ENCODE peak calls at places on chromosomes 13 and 19, in four cellular contexts. One of them, this sample, is unnamed. For H3K9me3 and H3K79me2, the result is how much of the 10 kb centered on the place peaks cover.

GRCh38 chr19:54882758-54883157 is 8.7 kb downstream of the FCAR start:
- DNase-seq in MM.1S: peak
- DNase-seq in HCT116: no peak
- DNase-seq in mammary epithelial cell: no peak
- DNase-seq in this sample: no peak

GRCh38 chr19:46076031-46076880 is 35.5 kb upstream of the IGFL4 start:
- DNase-seq in HCT116: no peak
- DNase-seq in mammary epithelial cell: no peak
- DNase-seq in MM.1S: no peak
- DNase-seq in this sample: no peak

GRCh38 chr19:49869009-49869483 is 1.7 kb upstream of the PNKP start:
- DNase-seq in mammary epithelial cell: no peak
- DNase-seq in MM.1S: no peak
- DNase-seq in HCT116: no peak
- DNase-seq in this sample: no peak

GRCh38 chr13:39876258-39876657 is 220.8 kb downstream of the COG6 start:
- DNase-seq in MM.1S: no peak
- DNase-seq in mammary epithelial cell: peak
- DNase-seq in HCT116: no peak
- DNase-seq in this sample: no peak

GRCh38 chr13:90919153-90919552 is 428.3 kb upstream of the MIR17HG start:
- DNase-seq in mammary epithelial cell: no peak
- DNase-seq in MM.1S: no peak
- DNase-seq in HCT116: no peak
- DNase-seq in this sample: no peak

GRCh38 chr13:74132768-74133656 is 1.2 kb downstream of the KLF12 start:
- DNase-seq in mammary epithelial cell: peak
- DNase-seq in MM.1S: no peak
- DNase-seq in HCT116: no peak
- DNase-seq in this sample: no peak

GRCh38 chr19:49801966-49802661 is 11.0 kb downstream of the FUZ start:
- DNase-seq in HCT116: no peak
- DNase-seq in MM.1S: no peak
- DNase-seq in mammary epithelial cell: no peak
- DNase-seq in this sample: peak

GRCh38 chr13:40490086-40490723 is 176.2 kb downstream of the FOXO1 start:
- DNase-seq in mammary epithelial cell: no peak
- DNase-seq in MM.1S: no peak
- DNase-seq in HCT116: no peak
- DNase-seq in this sample: no peak

GRCh38 chr19:16370671-16371391 is 46.2 kb downstream of the KLF2 start:
- DNase-seq in MM.1S: no peak
- DNase-seq in mammary epithelial cell: no peak
- DNase-seq in HCT116: no peak
- DNase-seq in this sample: no peak

GRCh38 chr19:48569814-48570213 is 17.8 kb downstream of the SULT2B1 start:
- DNase-seq in MM.1S: no peak
- DNase-seq in HCT116: no peak
- DNase-seq in mammary epithelial cell: no peak
- DNase-seq in this sample: no peak

GRCh38 chr13:26280295-26280694 is 26.4 kb downstream of the CDK8 start:
- DNase-seq in mammary epithelial cell: peak
- DNase-seq in MM.1S: no peak
- DNase-seq in HCT116: no peak
- DNase-seq in this sample: no peak

GRCh38 chr19:2727640-2727944 is 6.4 kb upstream of the DIRAS1 start:
- DNase-seq in mammary epithelial cell: peak
- DNase-seq in MM.1S: no peak
- DNase-seq in HCT116: no peak
- DNase-seq in this sample: no peak

GRCh38 chr13:106555631-106556328 is 12.2 kb downstream of the ARGLU1 start:
- DNase-seq in HCT116: no peak
- DNase-seq in mammary epithelial cell: no peak
- DNase-seq in MM.1S: no peak
- DNase-seq in this sample: no peak

GRCh38 chr19:2569596-2570465 is 93.9 kb downstream of the GADD45B start:
- DNase-seq in mammary epithelial cell: no peak
- DNase-seq in MM.1S: no peak
- DNase-seq in HCT116: no peak
- DNase-seq in this sample: no peak

GRCh38 chr19:6221878-6222746 is 57.7 kb downstream of the MLLT1 start:
- DNase-seq in mammary epithelial cell: no peak
- DNase-seq in HCT116: no peak
- DNase-seq in MM.1S: no peak
- DNase-seq in this sample: no peak

GRCh38 chr13:99421271-99421670 is 80.0 kb upstream of the TM9SF2 start:
- DNase-seq in MM.1S: no peak
- DNase-seq in mammary epithelial cell: no peak
- DNase-seq in HCT116: no peak
- DNase-seq in this sample: no peak

GRCh38 chr13:33634526-33635111 is 183.3 kb upstream of the RFC3 start:
- DNase-seq in MM.1S: no peak
- DNase-seq in HCT116: no peak
- DNase-seq in mammary epithelial cell: peak
- DNase-seq in this sample: no peak
- H3K9ac ChIP-seq in MM.1S: no peak
- H3K9ac ChIP-seq in HCT116: no peak
- H3K9ac ChIP-seq in mammary epithelial cell: peak
- H3K9ac ChIP-seq in this sample: no peak

DNA sequence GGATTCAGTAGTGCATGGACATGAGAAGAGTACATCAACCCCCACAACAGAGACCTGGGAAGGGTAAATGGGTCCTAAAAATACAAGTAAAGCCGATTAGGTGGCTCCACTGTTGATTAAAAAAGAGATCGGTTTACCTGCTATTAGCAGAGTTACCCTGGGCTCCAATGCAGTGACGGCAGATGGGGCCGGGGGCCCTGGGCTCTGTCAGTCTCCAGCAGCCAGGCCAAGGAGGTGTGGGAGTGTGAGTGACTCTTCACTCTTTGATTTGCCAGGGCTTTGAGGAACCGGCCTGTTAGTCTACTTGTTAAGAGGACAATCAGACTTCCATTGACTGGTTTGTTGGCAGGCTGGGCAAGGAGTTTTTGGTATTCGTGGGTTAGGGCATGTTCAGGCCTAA is 1368.7 kb downstream of the UQCRFS1 start:
- DNase-seq in mammary epithelial cell: no peak
- DNase-seq in HCT116: no peak
- DNase-seq in MM.1S: no peak
- DNase-seq in this sample: no peak
- H3K9me3 ChIP-seq in mammary epithelial cell: under half
- H3K9me3 ChIP-seq in HCT116: under half
- H3K9me3 ChIP-seq in MM.1S: under half
- H3K9me3 ChIP-seq in this sample: half or more

DNA sequence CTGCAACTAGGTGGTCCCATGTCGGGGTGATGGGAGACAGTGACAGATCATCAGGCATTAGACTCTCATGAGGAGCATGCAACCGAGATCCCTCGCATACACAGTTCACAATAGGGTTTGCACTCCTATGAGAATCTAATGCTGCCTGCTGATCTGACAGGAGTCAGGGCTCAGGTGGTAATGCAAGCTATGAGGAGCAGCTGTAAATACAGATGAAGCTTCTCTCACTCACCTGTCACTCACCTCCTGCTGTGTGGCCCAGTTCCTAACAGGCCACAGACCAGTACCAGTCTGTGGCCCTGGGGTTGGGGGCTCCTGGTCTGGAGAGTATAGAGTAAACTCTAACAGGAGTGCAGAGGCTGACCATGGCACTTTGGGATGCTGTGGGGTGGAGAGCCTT is 209.2 kb downstream of the DLEU7 start:
- DNase-seq in HCT116: no peak
- DNase-seq in MM.1S: no peak
- DNase-seq in mammary epithelial cell: no peak
- DNase-seq in this sample: no peak
- H3K79me2 ChIP-seq in HCT116: under half
- H3K79me2 ChIP-seq in MM.1S: under half
- H3K79me2 ChIP-seq in mammary epithelial cell: under half
- H3K79me2 ChIP-seq in this sample: under half

DNA sequence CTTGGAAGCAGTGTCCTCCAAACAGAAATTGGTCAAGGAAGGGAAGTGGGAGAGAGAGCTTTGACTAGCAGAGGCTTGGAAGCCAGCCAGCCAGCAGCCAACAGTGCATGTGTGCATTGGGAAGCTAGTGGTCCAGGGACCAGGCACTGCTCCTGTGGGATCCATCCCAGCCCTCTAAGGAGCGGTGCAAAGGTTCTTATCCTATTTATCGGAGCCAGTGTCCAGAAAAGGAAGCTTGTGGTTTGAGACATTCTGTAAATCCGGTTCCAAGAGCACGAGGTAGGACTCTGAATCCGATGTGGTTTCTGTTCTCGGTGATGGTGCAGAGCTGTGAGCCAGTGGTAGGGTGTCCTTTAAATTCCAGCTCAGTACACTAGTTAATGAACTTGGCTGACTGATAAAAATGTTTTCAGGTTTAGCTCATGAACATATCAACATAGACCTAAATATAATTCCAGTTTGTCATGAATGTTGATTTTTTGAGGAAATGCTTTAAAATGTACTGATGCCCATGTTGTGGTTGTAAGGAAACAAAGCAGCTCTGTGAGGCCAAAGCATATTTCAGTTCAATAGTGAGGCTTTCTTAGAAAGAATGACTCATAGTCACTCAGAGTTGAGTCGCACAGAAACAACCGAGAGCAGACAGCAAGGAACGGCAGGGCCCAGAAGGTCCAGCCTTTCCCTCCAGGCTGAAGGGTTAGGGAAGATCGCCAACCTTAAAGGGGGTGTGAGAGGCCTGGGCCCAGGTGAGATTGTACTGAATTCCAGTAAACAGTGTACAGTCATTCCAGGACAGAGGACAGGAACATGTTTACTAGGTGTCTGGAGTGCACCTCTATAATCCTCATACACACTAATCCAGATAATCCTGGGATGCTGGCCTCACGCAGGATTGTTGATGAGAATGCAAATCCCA is 21.5 kb upstream of the GARRE1 start:
- DNase-seq in mammary epithelial cell: peak
- DNase-seq in MM.1S: no peak
- DNase-seq in HCT116: peak
- DNase-seq in this sample: no peak
- H3K9ac ChIP-seq in mammary epithelial cell: peak
- H3K9ac ChIP-seq in MM.1S: no peak
- H3K9ac ChIP-seq in HCT116: peak
- H3K9ac ChIP-seq in this sample: no peak